ENCODE peak calls at places on chromosomes 16 and 17, in four cellular contexts. One of them, this sample, is unnamed.

GRCh38 chr16:15811778-15812750 is 44.8 kb downstream of the MYH11 start:
- DNase-seq in GM13976: no peak
- DNase-seq in EH: peak
- DNase-seq in fibroblast of the conjunctiva: peak
- DNase-seq in this sample: peak

GRCh38 chr17:61575352-61575975 is 15.6 kb downstream of the NACA2 start:
- DNase-seq in GM13976: no peak
- DNase-seq in EH: peak
- DNase-seq in fibroblast of the conjunctiva: no peak
- DNase-seq in this sample: no peak

GRCh38 chr17:50884354-50885311 is 18.5 kb upstream of the TOB1 start:
- DNase-seq in GM13976: no peak
- DNase-seq in EH: no peak
- DNase-seq in fibroblast of the conjunctiva: no peak
- DNase-seq in this sample: no peak

GRCh38 chr16:259226-259625 is 16.5 kb downstream of the RGS11 start:
- DNase-seq in GM13976: no peak
- DNase-seq in EH: no peak
- DNase-seq in fibroblast of the conjunctiva: no peak
- DNase-seq in this sample: no peak

GRCh38 chr17:1124896-1125774 is 54.6 kb downstream of the ABR start:
- DNase-seq in GM13976: no peak
- DNase-seq in EH: peak
- DNase-seq in fibroblast of the conjunctiva: no peak
- DNase-seq in this sample: no peak

GRCh38 chr16:87996962-87997880 is 46.0 kb downstream of the BANP start:
- DNase-seq in GM13976: no peak
- DNase-seq in EH: no peak
- DNase-seq in fibroblast of the conjunctiva: no peak
- DNase-seq in this sample: no peak

GRCh38 chr17:45296833-45297124 is 20.0 kb downstream of the MAP3K14 start:
- DNase-seq in GM13976: no peak
- DNase-seq in EH: peak
- DNase-seq in fibroblast of the conjunctiva: no peak
- DNase-seq in this sample: no peak

GRCh38 chr17:45263477-45263860 is 1.6 kb upstream of the SPATA32 start:
- DNase-seq in GM13976: no peak
- DNase-seq in EH: no peak
- DNase-seq in fibroblast of the conjunctiva: no peak
- DNase-seq in this sample: no peak

GRCh38 chr17:7557147-7557764 is 1.3 kb upstream of the TNFSF13 start:
- DNase-seq in GM13976: no peak
- DNase-seq in EH: no peak
- DNase-seq in fibroblast of the conjunctiva: no peak
- DNase-seq in this sample: no peak

GRCh38 chr17:75878174-75878998 is at the start of gene TRIM47:
- DNase-seq in GM13976: peak
- DNase-seq in EH: peak
- DNase-seq in fibroblast of the conjunctiva: peak
- DNase-seq in this sample: no peak

GRCh38 chr16:68728558-68728957 is 8.5 kb upstream of the CDH1 start:
- DNase-seq in GM13976: no peak
- DNase-seq in EH: no peak
- DNase-seq in fibroblast of the conjunctiva: no peak
- DNase-seq in this sample: no peak

GRCh38 chr17:57037401-57037800 is 47.6 kb upstream of the AKAP1 start:
- DNase-seq in GM13976: no peak
- DNase-seq in EH: no peak
- DNase-seq in fibroblast of the conjunctiva: no peak
- DNase-seq in this sample: no peak

GRCh38 chr16:490768-491167 is 36.7 kb upstream of the CAPN15 start:
- DNase-seq in GM13976: no peak
- DNase-seq in EH: no peak
- DNase-seq in fibroblast of the conjunctiva: no peak
- DNase-seq in this sample: no peak

GRCh38 chr16:89491238-89491869 is 993 bp upstream of the ANKRD11 start:
- DNase-seq in GM13976: peak
- DNase-seq in EH: peak
- DNase-seq in fibroblast of the conjunctiva: no peak
- DNase-seq in this sample: no peak

GRCh38 chr16:2829501-2830354 is at the start of gene ZG16B:
- DNase-seq in GM13976: peak
- DNase-seq in EH: no peak
- DNase-seq in fibroblast of the conjunctiva: no peak
- DNase-seq in this sample: no peak

GRCh38 chr16:2874584-2875362 is 8.2 kb upstream of the FLYWCH2 start:
- DNase-seq in GM13976: peak
- DNase-seq in EH: peak
- DNase-seq in fibroblast of the conjunctiva: peak
- DNase-seq in this sample: no peak

GRCh38 chr17:10171581-10171981 is 26.8 kb downstream of the GAS7 start:
- DNase-seq in GM13976: no peak
- DNase-seq in EH: peak
- DNase-seq in fibroblast of the conjunctiva: no peak
- DNase-seq in this sample: no peak

GRCh38 chr17:6523809-6524355 is 32.5 kb downstream of the PITPNM3 start:
- DNase-seq in GM13976: no peak
- DNase-seq in EH: no peak
- DNase-seq in fibroblast of the conjunctiva: no peak
- DNase-seq in this sample: no peak

GRCh38 chr16:57859331-57859730 is 57.0 kb upstream of the KIFC3 start:
- DNase-seq in GM13976: no peak
- DNase-seq in EH: peak
- DNase-seq in fibroblast of the conjunctiva: no peak
- DNase-seq in this sample: no peak

GRCh38 chr16:75420987-75421819 is 12.1 kb downstream of the CFDP1 start:
- DNase-seq in GM13976: no peak
- DNase-seq in EH: peak
- DNase-seq in fibroblast of the conjunctiva: peak
- DNase-seq in this sample: peak

GRCh38 chr17:81553616-81554181 is 1.5 kb upstream of the FAAP100 start:
- DNase-seq in GM13976: no peak
- DNase-seq in EH: peak
- DNase-seq in fibroblast of the conjunctiva: peak
- DNase-seq in this sample: peak